ENCODE peak calls at places on chromosomes 2 and 18, in ten cellular contexts. H is HTR-8/SVneo; S is GDM1; D is activated naive CD8-positive, alpha-beta T cell treated with anti-CD3 and anti-CD28 coated beads, Interleukin-2, amount 50 U/mL, for 24 hours; F is testis; E is dermis blood vessel endothelial cell; M is H4; J is neural progenitor cell; X is stromal cell of bone marrow; A is PC-9. I is an unnamed sample.

GRCh38 chr2:109376115-109376514 is 237.7 kb downstream of the SEPTIN10 start:
- DNase-seq in J (no peak), F (no peak), S (no peak), H (no peak), M (no peak), E (peak), D (no peak), A (peak), X (no peak), I (no peak)

GRCh38 chr2:176637497-176638166 is 368.4 kb downstream of the MTX2 start:
- DNase-seq in H (peak), S (no peak), M (peak), X (peak), A (no peak), D (peak), J (peak), E (peak), F (peak), I (peak)

GRCh38 chr2:65539633-65540032 is 107.2 kb upstream of the SPRED2 start:
- DNase-seq in E (no peak), M (no peak), D (no peak), F (no peak), H (no peak), J (no peak), X (no peak), A (no peak), S (no peak), I (no peak)

GRCh38 chr18:45851196-45851925 is 25.9 kb downstream of the SIGLEC15 start:
- DNase-seq in X (no peak), M (no peak), E (no peak), J (no peak), F (no peak), H (no peak), D (no peak), A (no peak), S (no peak), I (no peak)

GRCh38 chr18:3624818-3625716 is 175.1 kb downstream of the TGIF1 start:
- DNase-seq in H (no peak), A (peak), D (peak), E (peak), X (peak), F (no peak), J (no peak), M (peak), S (peak), I (peak)

GRCh38 chr2:85728883-85729824 is 24.6 kb upstream of the ATOH8 start:
- DNase-seq in E (peak), A (peak), D (peak), S (peak), H (peak), M (peak), X (no peak), J (peak), F (peak), I (peak)

GRCh38 chr2:109242654-109243331 is 113.8 kb downstream of the SH3RF3 start:
- DNase-seq in J (no peak), H (peak), X (peak), S (no peak), A (peak), D (no peak), F (peak), E (peak), M (peak), I (peak)

GRCh38 chr2:219405451-219405850 is 12.7 kb upstream of the DES start:
- DNase-seq in F (no peak), A (no peak), J (peak), D (no peak), S (no peak), X (no peak), M (no peak), E (no peak), H (no peak), I (no peak)

GRCh38 chr2:164621761-164622105 is 451 bp upstream of the GRB14 start:
- DNase-seq in F (no peak), J (no peak), S (no peak), E (no peak), X (no peak), M (no peak), A (no peak), H (peak), D (no peak), I (no peak)

GRCh38 chr2:66729391-66729790 is 294.5 kb downstream of the MEIS1 start:
- DNase-seq in H (no peak), E (no peak), F (no peak), X (no peak), D (no peak), M (no peak), A (no peak), S (no peak), J (no peak), I (peak)

GRCh38 chr2:147247749-147248148 is 597.1 kb upstream of the ACVR2A start:
- DNase-seq in E (no peak), M (no peak), S (no peak), D (no peak), A (no peak), J (no peak), X (no peak), H (no peak), F (no peak), I (no peak)

GRCh38 chr2:146240376-146240775 is 1604.5 kb upstream of the ACVR2A start:
- DNase-seq in A (no peak), S (no peak), H (no peak), M (no peak), F (no peak), X (peak), E (no peak), D (no peak), J (no peak), I (no peak)

GRCh38 chr2:207845202-207845864 is 75.6 kb upstream of the FZD5 start:
- DNase-seq in D (no peak), S (no peak), X (no peak), F (no peak), A (no peak), J (no peak), E (no peak), H (no peak), M (no peak), I (no peak)

GRCh38 chr18:10579079-10579867 is 53.4 kb downstream of the NAPG start:
- DNase-seq in S (no peak), J (no peak), E (no peak), A (no peak), D (no peak), F (no peak), H (peak), M (no peak), X (peak), I (no peak)

GRCh38 chr2:157463002-157463401 is 19.1 kb upstream of the CYTIP start:
- DNase-seq in A (no peak), H (no peak), S (no peak), M (no peak), X (no peak), E (no peak), D (no peak), J (no peak), F (no peak), I (no peak)

GRCh38 chr2:52934354-52934898 is 833.2 kb upstream of the CHAC2 start:
- DNase-seq in M (peak), E (no peak), F (no peak), S (no peak), H (peak), A (peak), X (peak), D (no peak), J (no peak), I (peak)

GRCh38 chr2:208101716-208102631 is 22.4 kb downstream of the CRYGD start:
- DNase-seq in F (no peak), M (peak), D (no peak), H (peak), S (no peak), X (peak), J (peak), E (peak), A (no peak), I (no peak)

GRCh38 chr2:42903821-42904575 is 111.6 kb upstream of the HAAO start:
- DNase-seq in M (no peak), S (no peak), A (no peak), X (no peak), J (no peak), E (peak), F (no peak), D (no peak), H (no peak), I (no peak)

I was measured in foreskin melanocyte.